ENCODE peak calls at places on chromosomes 13 and 19, in seven cellular contexts. One of them, this sample, is unnamed.

GRCh38 chr19:1811942-1812425 is at the start of gene ATP8B3:
- DNase-seq in glutamatergic neuron: no peak
- DNase-seq in right atrium auricular region: no peak
- DNase-seq in progenitor cell of endocrine pancreas: no peak
- DNase-seq in cardiac fibroblast: no peak
- DNase-seq in fibroblast of pulmonary artery: no peak
- DNase-seq in MCF 10A: no peak
- DNase-seq in this sample: no peak

GRCh38 chr13:36571444-36571843 is 102.4 kb upstream of the SERTM1 start:
- DNase-seq in glutamatergic neuron: no peak
- DNase-seq in fibroblast of pulmonary artery: peak; percentile 13
- DNase-seq in MCF 10A: peak; percentile 46
- DNase-seq in right atrium auricular region: no peak
- DNase-seq in cardiac fibroblast: no peak
- DNase-seq in progenitor cell of endocrine pancreas: no peak
- DNase-seq in this sample: no peak

GRCh38 chr13:29103036-29103800 is 283.1 kb downstream of the MTUS2 start:
- DNase-seq in right atrium auricular region: no peak
- DNase-seq in fibroblast of pulmonary artery: no peak
- DNase-seq in cardiac fibroblast: no peak
- DNase-seq in glutamatergic neuron: no peak
- DNase-seq in MCF 10A: no peak
- DNase-seq in progenitor cell of endocrine pancreas: no peak
- DNase-seq in this sample: no peak

GRCh38 chr19:41811036-41811435 is 14.6 kb downstream of the CEACAM3 start:
- DNase-seq in glutamatergic neuron: no peak
- DNase-seq in MCF 10A: no peak
- DNase-seq in right atrium auricular region: no peak
- DNase-seq in fibroblast of pulmonary artery: no peak
- DNase-seq in progenitor cell of endocrine pancreas: no peak
- DNase-seq in cardiac fibroblast: no peak
- DNase-seq in this sample: no peak

GRCh38 chr19:3826163-3826562 is 40.0 kb upstream of the MATK start:
- DNase-seq in progenitor cell of endocrine pancreas: no peak
- DNase-seq in glutamatergic neuron: no peak
- DNase-seq in MCF 10A: no peak
- DNase-seq in cardiac fibroblast: no peak
- DNase-seq in right atrium auricular region: no peak
- DNase-seq in fibroblast of pulmonary artery: no peak
- DNase-seq in this sample: peak; percentile 43

GRCh38 chr13:113090415-113090770 is 15.2 kb upstream of the F7 start:
- DNase-seq in cardiac fibroblast: no peak
- DNase-seq in progenitor cell of endocrine pancreas: no peak
- DNase-seq in MCF 10A: no peak
- DNase-seq in glutamatergic neuron: peak; percentile 20
- DNase-seq in fibroblast of pulmonary artery: no peak
- DNase-seq in right atrium auricular region: no peak
- DNase-seq in this sample: no peak

GRCh38 chr19:10884273-10884672 is 12.9 kb downstream of the CARM1 start:
- DNase-seq in glutamatergic neuron: no peak
- DNase-seq in right atrium auricular region: no peak
- DNase-seq in MCF 10A: no peak
- DNase-seq in cardiac fibroblast: peak; percentile 67
- DNase-seq in progenitor cell of endocrine pancreas: no peak
- DNase-seq in fibroblast of pulmonary artery: peak; percentile 59
- DNase-seq in this sample: peak; percentile 46

GRCh38 chr13:52414963-52415362 is 9.0 kb upstream of the THSD1 start:
- DNase-seq in progenitor cell of endocrine pancreas: no peak
- DNase-seq in MCF 10A: peak; percentile 82
- DNase-seq in glutamatergic neuron: no peak
- DNase-seq in cardiac fibroblast: peak; percentile 52
- DNase-seq in fibroblast of pulmonary artery: peak; percentile 80
- DNase-seq in right atrium auricular region: no peak
- DNase-seq in this sample: peak; percentile 61

GRCh38 chr19:55777528-55777927 is 8.6 kb downstream of the RFPL4AL1 start:
- DNase-seq in fibroblast of pulmonary artery: no peak
- DNase-seq in right atrium auricular region: no peak
- DNase-seq in cardiac fibroblast: no peak
- DNase-seq in progenitor cell of endocrine pancreas: no peak
- DNase-seq in MCF 10A: peak; percentile 16
- DNase-seq in glutamatergic neuron: no peak
- DNase-seq in this sample: no peak

GRCh38 chr13:49827336-49827735 is 34.9 kb upstream of the KPNA3 start:
- DNase-seq in cardiac fibroblast: no peak
- DNase-seq in glutamatergic neuron: no peak
- DNase-seq in fibroblast of pulmonary artery: no peak
- DNase-seq in MCF 10A: no peak
- DNase-seq in right atrium auricular region: no peak
- DNase-seq in progenitor cell of endocrine pancreas: no peak
- DNase-seq in this sample: no peak

GRCh38 chr19:19385900-19386339 is 19.6 kb upstream of the GATAD2A start:
- DNase-seq in cardiac fibroblast: no peak
- DNase-seq in MCF 10A: no peak
- DNase-seq in progenitor cell of endocrine pancreas: no peak
- DNase-seq in glutamatergic neuron: peak; percentile 74
- DNase-seq in right atrium auricular region: no peak
- DNase-seq in fibroblast of pulmonary artery: no peak
- DNase-seq in this sample: peak; percentile 82

GRCh38 chr13:49551245-49551644 is 34.1 kb downstream of the RCBTB1 start:
- DNase-seq in cardiac fibroblast: no peak
- DNase-seq in glutamatergic neuron: no peak
- DNase-seq in progenitor cell of endocrine pancreas: no peak
- DNase-seq in right atrium auricular region: no peak
- DNase-seq in MCF 10A: no peak
- DNase-seq in fibroblast of pulmonary artery: no peak
- DNase-seq in this sample: no peak

GRCh38 chr13:98681017-98681416 is 71.5 kb downstream of the SLC15A1 start:
- DNase-seq in MCF 10A: no peak
- DNase-seq in progenitor cell of endocrine pancreas: no peak
- DNase-seq in cardiac fibroblast: peak; percentile 9
- DNase-seq in fibroblast of pulmonary artery: no peak
- DNase-seq in right atrium auricular region: no peak
- DNase-seq in glutamatergic neuron: no peak
- DNase-seq in this sample: no peak

GRCh38 chr19:472005-472858 is 11.4 kb upstream of the SHC2 start:
- DNase-seq in glutamatergic neuron: no peak
- DNase-seq in fibroblast of pulmonary artery: no peak
- DNase-seq in cardiac fibroblast: no peak
- DNase-seq in right atrium auricular region: no peak
- DNase-seq in progenitor cell of endocrine pancreas: no peak
- DNase-seq in MCF 10A: no peak
- DNase-seq in this sample: no peak

GRCh38 chr19:6925801-6926751 is 38.7 kb downstream of the ADGRE1 start:
- DNase-seq in progenitor cell of endocrine pancreas: no peak
- DNase-seq in glutamatergic neuron: no peak
- DNase-seq in right atrium auricular region: no peak
- DNase-seq in fibroblast of pulmonary artery: no peak
- DNase-seq in cardiac fibroblast: no peak
- DNase-seq in MCF 10A: peak; percentile 11
- DNase-seq in this sample: no peak

GRCh38 chr13:25881946-25882574 is 169.8 kb downstream of the SHISA2 start:
- DNase-seq in MCF 10A: no peak
- DNase-seq in cardiac fibroblast: peak; percentile 29
- DNase-seq in glutamatergic neuron: no peak
- DNase-seq in progenitor cell of endocrine pancreas: peak; percentile 17
- DNase-seq in fibroblast of pulmonary artery: no peak
- DNase-seq in right atrium auricular region: no peak
- DNase-seq in this sample: peak; percentile 50

GRCh38 chr13:60229708-60230272 is 66.1 kb upstream of the DIAPH3 start:
- DNase-seq in fibroblast of pulmonary artery: no peak
- DNase-seq in glutamatergic neuron: no peak
- DNase-seq in progenitor cell of endocrine pancreas: no peak
- DNase-seq in MCF 10A: no peak
- DNase-seq in right atrium auricular region: no peak
- DNase-seq in cardiac fibroblast: no peak
- DNase-seq in this sample: no peak

GRCh38 chr13:44932850-44933251 is 56.4 kb downstream of the NUFIP1 start:
- DNase-seq in MCF 10A: peak; percentile 36
- DNase-seq in fibroblast of pulmonary artery: peak; percentile 92
- DNase-seq in progenitor cell of endocrine pancreas: no peak
- DNase-seq in glutamatergic neuron: no peak
- DNase-seq in right atrium auricular region: no peak
- DNase-seq in cardiac fibroblast: peak; percentile 87
- DNase-seq in this sample: peak; percentile 80

GRCh38 chr19:48554385-48555091 is 2.6 kb downstream of the SULT2B1 start:
- DNase-seq in cardiac fibroblast: no peak
- DNase-seq in glutamatergic neuron: no peak
- DNase-seq in MCF 10A: no peak
- DNase-seq in right atrium auricular region: no peak
- DNase-seq in fibroblast of pulmonary artery: no peak
- DNase-seq in progenitor cell of endocrine pancreas: peak; percentile 33
- DNase-seq in this sample: peak; percentile 36

GRCh38 chr13:30318026-30318425 is 10.7 kb upstream of the KATNAL1 start:
- DNase-seq in cardiac fibroblast: peak; percentile 49
- DNase-seq in MCF 10A: no peak
- DNase-seq in progenitor cell of endocrine pancreas: no peak
- DNase-seq in fibroblast of pulmonary artery: no peak
- DNase-seq in right atrium auricular region: no peak
- DNase-seq in glutamatergic neuron: no peak
- DNase-seq in this sample: no peak

GRCh38 chr19:20371911-20372310 is 193.7 kb downstream of the ZNF737 start:
- DNase-seq in glutamatergic neuron: no peak
- DNase-seq in cardiac fibroblast: no peak
- DNase-seq in progenitor cell of endocrine pancreas: no peak
- DNase-seq in fibroblast of pulmonary artery: no peak
- DNase-seq in MCF 10A: no peak
- DNase-seq in right atrium auricular region: no peak
- DNase-seq in this sample: no peak

GRCh38 chr19:13215572-13216380 is 65.6 kb downstream of the IER2 start:
- DNase-seq in right atrium auricular region: no peak
- DNase-seq in cardiac fibroblast: no peak
- DNase-seq in progenitor cell of endocrine pancreas: no peak
- DNase-seq in MCF 10A: peak; percentile 40
- DNase-seq in glutamatergic neuron: no peak
- DNase-seq in fibroblast of pulmonary artery: peak; percentile 61
- DNase-seq in this sample: no peak

GRCh38 chr13:43475135-43475534 is 311.6 kb downstream of the ENOX1 start:
- DNase-seq in glutamatergic neuron: no peak
- DNase-seq in cardiac fibroblast: peak; percentile 42
- DNase-seq in MCF 10A: no peak
- DNase-seq in progenitor cell of endocrine pancreas: no peak
- DNase-seq in fibroblast of pulmonary artery: no peak
- DNase-seq in right atrium auricular region: no peak
- DNase-seq in this sample: no peak

GRCh38 chr19:14580623-14581237 is 2.2 kb upstream of the CLEC17A start:
- DNase-seq in cardiac fibroblast: no peak
- DNase-seq in fibroblast of pulmonary artery: no peak
- DNase-seq in glutamatergic neuron: no peak
- DNase-seq in right atrium auricular region: no peak
- DNase-seq in MCF 10A: no peak
- DNase-seq in progenitor cell of endocrine pancreas: no peak
- DNase-seq in this sample: no peak

GRCh38 chr19:48556163-48556562 is 4.2 kb downstream of the SULT2B1 start:
- DNase-seq in cardiac fibroblast: peak; percentile 62
- DNase-seq in MCF 10A: peak; percentile 87
- DNase-seq in progenitor cell of endocrine pancreas: no peak
- DNase-seq in fibroblast of pulmonary artery: peak; percentile 72
- DNase-seq in right atrium auricular region: no peak
- DNase-seq in glutamatergic neuron: peak; percentile 52
- DNase-seq in this sample: no peak

GRCh38 chr19:21568816-21569496 is 63.6 kb downstream of the ZNF429 start:
- DNase-seq in cardiac fibroblast: peak; percentile 87
- DNase-seq in MCF 10A: no peak
- DNase-seq in progenitor cell of endocrine pancreas: no peak
- DNase-seq in fibroblast of pulmonary artery: peak; percentile 15
- DNase-seq in right atrium auricular region: peak; percentile 88
- DNase-seq in glutamatergic neuron: no peak
- DNase-seq in this sample: peak; percentile 96

GRCh38 chr13:24858953-24859352 is 95.0 kb downstream of the RNF17 start:
- DNase-seq in fibroblast of pulmonary artery: no peak
- DNase-seq in right atrium auricular region: no peak
- DNase-seq in MCF 10A: no peak
- DNase-seq in progenitor cell of endocrine pancreas: no peak
- DNase-seq in glutamatergic neuron: no peak
- DNase-seq in cardiac fibroblast: no peak
- DNase-seq in this sample: no peak

GRCh38 chr19:10819124-10820060 is 16.6 kb downstream of the TMED1 start:
- DNase-seq in fibroblast of pulmonary artery: no peak
- DNase-seq in MCF 10A: no peak
- DNase-seq in right atrium auricular region: no peak
- DNase-seq in glutamatergic neuron: no peak
- DNase-seq in cardiac fibroblast: no peak
- DNase-seq in progenitor cell of endocrine pancreas: no peak
- DNase-seq in this sample: no peak

GRCh38 chr13:41006951-41007350 is 12.2 kb downstream of the ELF1 start:
- DNase-seq in glutamatergic neuron: no peak
- DNase-seq in cardiac fibroblast: no peak
- DNase-seq in progenitor cell of endocrine pancreas: no peak
- DNase-seq in MCF 10A: no peak
- DNase-seq in fibroblast of pulmonary artery: no peak
- DNase-seq in right atrium auricular region: no peak
- DNase-seq in this sample: no peak

GRCh38 chr19:17331254-17331558 is 3.4 kb downstream of the ANO8 start:
- DNase-seq in cardiac fibroblast: no peak
- DNase-seq in glutamatergic neuron: no peak
- DNase-seq in MCF 10A: no peak
- DNase-seq in fibroblast of pulmonary artery: no peak
- DNase-seq in progenitor cell of endocrine pancreas: no peak
- DNase-seq in right atrium auricular region: no peak
- DNase-seq in this sample: no peak

GRCh38 chr19:5818594-5818993 is 13.7 kb downstream of the NRTN start:
- DNase-seq in progenitor cell of endocrine pancreas: no peak
- DNase-seq in cardiac fibroblast: no peak
- DNase-seq in MCF 10A: no peak
- DNase-seq in glutamatergic neuron: no peak
- DNase-seq in right atrium auricular region: no peak
- DNase-seq in fibroblast of pulmonary artery: no peak
- DNase-seq in this sample: no peak
- TF ChIP-seq CTCF in progenitor cell of endocrine pancreas: no peak
- TF ChIP-seq CTCF in cardiac fibroblast: no peak
- TF ChIP-seq CTCF in MCF 10A: no peak
- TF ChIP-seq CTCF in glutamatergic neuron: no peak
- TF ChIP-seq CTCF in right atrium auricular region: no peak
- TF ChIP-seq CTCF in fibroblast of pulmonary artery: no peak
- TF ChIP-seq CTCF in this sample: no peak

GRCh38 chr19:44585371-44586141 is 27.8 kb upstream of the IGSF23 start:
- DNase-seq in MCF 10A: peak; percentile 53
- DNase-seq in fibroblast of pulmonary artery: peak; percentile 61
- DNase-seq in right atrium auricular region: no peak
- DNase-seq in glutamatergic neuron: no peak
- DNase-seq in progenitor cell of endocrine pancreas: no peak
- DNase-seq in cardiac fibroblast: peak; percentile 60
- DNase-seq in this sample: no peak
- TF ChIP-seq CTCF in MCF 10A: no peak
- TF ChIP-seq CTCF in fibroblast of pulmonary artery: peak; percentile 36
- TF ChIP-seq CTCF in right atrium auricular region: peak; percentile 14
- TF ChIP-seq CTCF in glutamatergic neuron: no peak
- TF ChIP-seq CTCF in progenitor cell of endocrine pancreas: no peak
- TF ChIP-seq CTCF in cardiac fibroblast: peak; percentile 14
- TF ChIP-seq CTCF in this sample: peak; percentile 24

GRCh38 chr13:38685974-38686571 is 804 bp upstream of the FREM2 start:
- DNase-seq in fibroblast of pulmonary artery: peak; percentile 13
- DNase-seq in right atrium auricular region: no peak
- DNase-seq in progenitor cell of endocrine pancreas: peak; percentile 14
- DNase-seq in cardiac fibroblast: no peak
- DNase-seq in MCF 10A: peak; percentile 60
- DNase-seq in glutamatergic neuron: no peak
- DNase-seq in this sample: peak; percentile 76
- TF ChIP-seq CTCF in fibroblast of pulmonary artery: peak; percentile 14
- TF ChIP-seq CTCF in right atrium auricular region: no peak
- TF ChIP-seq CTCF in progenitor cell of endocrine pancreas: peak; percentile 43
- TF ChIP-seq CTCF in cardiac fibroblast: no peak
- TF ChIP-seq CTCF in MCF 10A: peak; percentile 35
- TF ChIP-seq CTCF in glutamatergic neuron: peak; percentile 30
- TF ChIP-seq CTCF in this sample: peak; percentile 21

GRCh38 chr13:111505175-111505777 is 184.8 kb downstream of the TEX29 start:
- DNase-seq in cardiac fibroblast: no peak
- DNase-seq in glutamatergic neuron: peak; percentile 61
- DNase-seq in right atrium auricular region: no peak
- DNase-seq in MCF 10A: no peak
- DNase-seq in progenitor cell of endocrine pancreas: no peak
- DNase-seq in fibroblast of pulmonary artery: no peak
- DNase-seq in this sample: peak; percentile 67
- TF ChIP-seq CTCF in cardiac fibroblast: no peak
- TF ChIP-seq CTCF in glutamatergic neuron: peak; percentile 32
- TF ChIP-seq CTCF in right atrium auricular region: peak; percentile 47
- TF ChIP-seq CTCF in MCF 10A: no peak
- TF ChIP-seq CTCF in progenitor cell of endocrine pancreas: peak; percentile 74
- TF ChIP-seq CTCF in fibroblast of pulmonary artery: no peak
- TF ChIP-seq CTCF in this sample: no peak